ENCODE peak calls at places on chromosomes 7 and 10, in four cellular contexts. N is GM12878, I is HepG2, F is K562. U is an unnamed sample.

GRCh38 chr10:94363251-94363565 is 469 bp upstream of the NOC3L start:
- DNase-seq in N (no peak), I (no peak), F (no peak), U (no peak)

GRCh38 chr10:2145486-2145885 is 408.2 kb upstream of the ADARB2 start:
- DNase-seq in N (no peak), I (no peak), F (no peak), U (no peak)

GRCh38 chr10:100993986-100994708 is 5.5 kb upstream of the LZTS2 start:
- DNase-seq in N (no peak), I (no peak), F (no peak), U (peak)

GRCh38 chr7:93622036-93622714 is 47.7 kb upstream of the CALCR start:
- DNase-seq in N (no peak), I (peak), F (peak), U (peak)

GRCh38 chr10:123297175-123297574 is 143.0 kb downstream of the BUB3 start:
- DNase-seq in N (no peak), I (no peak), F (no peak), U (no peak)

GRCh38 chr10:110141185-110141584 is 66.2 kb upstream of the MXI1 start:
- DNase-seq in N (no peak), I (no peak), F (no peak), U (no peak)

GRCh38 chr7:16417958-16418357 is 3.4 kb downstream of the CRPPA start:
- DNase-seq in N (no peak), I (no peak), F (no peak), U (no peak)

GRCh38 chr7:16812542-16813231 is 7.9 kb upstream of the AGR2 start:
- DNase-seq in N (no peak), I (no peak), F (no peak), U (no peak)

GRCh38 chr7:121544726-121545125 is 148.6 kb upstream of the FAM3C start:
- DNase-seq in N (no peak), I (peak), F (no peak), U (no peak)

GRCh38 chr7:18541189-18541870 is 45.8 kb downstream of the HDAC9 start:
- DNase-seq in N (no peak), I (no peak), F (no peak), U (no peak)

GRCh38 chr10:66717221-66717981 is 208.4 kb upstream of the LRRTM3 start:
- DNase-seq in N (no peak), I (no peak), F (no peak), U (peak)

GRCh38 chr7:44750921-44751571 is 2.4 kb downstream of the ZMIZ2 start:
- DNase-seq in N (peak), I (no peak), F (peak), U (no peak)

GRCh38 chr10:125482108-125482507 is 200.9 kb downstream of the TEX36 start:
- DNase-seq in N (no peak), I (no peak), F (no peak), U (no peak)

GRCh38 chr7:8254667-8255066 is 7.3 kb downstream of the ICA1 start:
- DNase-seq in N (no peak), I (no peak), F (no peak), U (no peak)

GRCh38 chr7:49866910-49867309 is 93.5 kb downstream of the VWC2 start:
- DNase-seq in N (no peak), I (no peak), F (no peak), U (no peak)

GRCh38 chr7:131897016-131897789 is 340.8 kb upstream of the PODXL start:
- DNase-seq in N (no peak), I (no peak), F (no peak), U (peak)

GRCh38 chr10:101244321-101245050 is 15.2 kb upstream of the LBX1 start:
- DNase-seq in N (no peak), I (no peak), F (no peak), U (no peak)

GRCh38 chr7:7567898-7568531 is 1.3 kb downstream of the MIOS start:
- DNase-seq in N (no peak), I (no peak), F (no peak), U (no peak)

GRCh38 chr7:251446-252175 is 38.4 kb upstream of the FOXL3 start:
- DNase-seq in N (no peak), I (no peak), F (no peak), U (no peak)

GRCh38 chr7:38123494-38123893 is 54.6 kb upstream of the STARD3NL start:
- DNase-seq in N (no peak), I (no peak), F (no peak), U (no peak)

GRCh38 chr10:71494980-71495381 is 98.3 kb downstream of the CDH23 start:
- DNase-seq in N (peak), I (no peak), F (no peak), U (no peak)

GRCh38 chr10:49001402-49001801 is 61.8 kb upstream of the LRRC18 start:
- DNase-seq in N (no peak), I (peak), F (peak), U (peak)

GRCh38 chr10:13712799-13713581 is 126.2 kb downstream of the PRPF18 start:
- DNase-seq in N (peak), I (no peak), F (peak), U (no peak)

GRCh38 chr10:127228195-127228785 is 31.9 kb upstream of the INSYN2A start:
- DNase-seq in N (no peak), I (peak), F (no peak), U (no peak)

GRCh38 chr7:4683884-4684565 is 1.9 kb downstream of the FOXK1 start:
- DNase-seq in N (peak), I (peak), F (peak), U (no peak)

GRCh38 chr7:4681922-4682620 is at the start of gene FOXK1:
- DNase-seq in N (no peak), I (no peak), F (peak), U (peak)

GRCh38 chr7:4682621-4683042 is 537 bp downstream of the FOXK1 start:
- DNase-seq in N (no peak), I (no peak), F (peak), U (peak)

GRCh38 chr7:4684826-4685225 is 2.7 kb downstream of the FOXK1 start:
- DNase-seq in N (no peak), I (no peak), F (no peak), U (no peak)

DNA sequence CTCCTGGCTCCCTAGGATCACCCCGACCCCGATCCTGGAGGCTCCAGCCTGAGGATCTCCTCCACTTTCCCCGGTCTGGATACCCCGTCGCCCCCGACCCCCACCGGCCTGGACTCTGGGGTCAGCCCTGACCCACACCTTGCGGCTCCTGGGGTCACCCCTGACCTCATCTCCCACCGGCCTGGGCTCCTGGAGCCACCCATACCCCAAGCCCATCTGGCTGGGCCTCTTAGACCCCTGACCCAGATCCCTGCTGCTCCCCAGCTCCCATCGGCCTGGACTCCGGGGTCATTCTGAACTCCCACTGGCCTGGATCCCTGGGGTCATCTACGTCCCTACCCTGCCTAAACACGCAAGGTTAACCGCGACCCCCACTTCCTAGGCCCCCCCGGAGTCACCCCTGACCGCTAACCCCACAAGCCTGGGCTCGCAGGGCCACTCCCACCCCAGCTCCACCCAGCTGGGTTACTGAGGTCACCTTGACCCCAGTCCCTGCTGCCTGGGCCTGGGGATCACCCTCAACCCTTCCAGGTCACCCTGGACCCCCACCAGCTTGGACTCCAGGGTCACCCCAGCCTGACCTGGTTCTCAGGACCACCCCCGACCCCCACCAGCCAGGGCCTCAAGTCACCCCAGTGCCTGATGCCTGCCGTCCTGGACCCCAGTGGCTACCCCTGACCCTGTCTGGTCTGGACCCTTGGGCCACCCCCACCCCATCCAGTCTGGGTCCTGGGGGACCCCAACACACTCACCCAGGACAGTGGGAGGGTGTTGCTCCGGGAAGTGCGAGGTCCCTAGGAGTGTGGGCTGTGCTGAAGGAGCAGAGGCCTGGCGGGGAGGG is 1.2 kb downstream of the FOXK1 start:
- DNase-seq in N (no peak), I (no peak), F (peak), U (no peak)
- TF ChIP-seq TARDBP in N (no peak), I (no peak), F (no peak), U (no peak)

DNA sequence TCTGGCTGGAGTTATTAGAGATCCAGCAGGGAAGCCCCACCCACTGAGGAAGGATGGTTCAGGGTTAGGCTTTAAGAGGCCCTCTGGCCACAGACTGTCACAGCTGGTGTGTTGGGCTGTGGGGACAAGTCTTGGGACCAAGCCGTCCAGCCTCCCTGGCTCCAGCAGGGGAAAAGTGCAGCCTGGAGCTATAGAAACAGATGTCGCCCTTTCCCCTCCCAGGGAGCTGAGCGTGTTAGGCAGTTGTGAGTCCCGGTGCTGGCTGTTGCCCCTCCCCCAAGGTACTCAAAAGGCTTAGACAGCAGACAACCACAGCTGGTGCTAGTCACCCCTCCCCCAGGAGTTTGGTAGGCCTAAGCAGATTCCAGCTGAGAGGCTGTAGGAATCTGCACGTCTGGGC is 143.4 kb downstream of the TMEM168 start:
- DNase-seq in N (no peak), I (peak), F (no peak), U (no peak)
- TF ChIP-seq SP1 in N (no peak), I (no peak), F (no peak), U (no peak)

GRCh38 chr10:30219977-30220751 is 128.9 kb downstream of the MTPAP start:
- DNase-seq in N (no peak), I (peak), F (no peak), U (no peak)
- TF ChIP-seq TARDBP in N (no peak), I (peak), F (no peak), U (no peak)

DNA sequence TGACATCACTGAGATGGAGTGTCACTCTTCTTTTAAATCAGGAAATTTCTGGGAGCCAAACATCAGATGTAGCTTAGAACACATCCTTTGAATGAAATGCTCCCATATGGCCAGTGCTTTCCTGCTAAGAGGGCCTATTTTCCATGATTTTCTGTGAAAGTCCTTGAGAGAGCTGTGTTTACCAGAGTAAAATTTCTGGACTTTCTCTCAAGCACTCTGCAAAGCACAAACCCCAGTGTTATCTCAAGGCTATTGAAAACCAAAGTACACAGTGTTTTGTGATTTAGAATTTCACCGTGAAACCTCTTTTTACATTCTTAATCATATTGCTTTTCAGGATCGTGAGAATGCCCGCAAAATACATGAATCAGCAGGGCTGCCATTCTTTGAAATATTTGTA is 54.0 kb downstream of the PAPSS2 start:
- DNase-seq in N (no peak), I (no peak), F (no peak), U (no peak)
- TF ChIP-seq SP1 in N (no peak), I (no peak), F (no peak), U (no peak)

GRCh38 chr7:4091767-4092166 is 590.3 kb upstream of the FOXK1 start:
- DNase-seq in N (no peak), I (no peak), F (no peak), U (no peak)
- TF ChIP-seq TARDBP in N (no peak), I (no peak), F (no peak), U (no peak)

GRCh38 chr7:143236408-143236990 is 14.7 kb downstream of the TAS2R40 start:
- DNase-seq in N (no peak), I (no peak), F (no peak), U (no peak)
- TF ChIP-seq SP1 in N (no peak), I (no peak), F (no peak), U (no peak)

GRCh38 chr7:32516551-32517082 is 21.3 kb downstream of the AVL9 start:
- DNase-seq in N (no peak), I (no peak), F (no peak), U (no peak)
- TF ChIP-seq TARDBP in N (no peak), I (no peak), F (no peak), U (no peak)

GRCh38 chr7:106111671-106112117 is 418 bp downstream of the SYPL1 start:
- DNase-seq in N (no peak), I (peak), F (peak), U (peak)
- TF ChIP-seq SP1 in N (no peak), I (no peak), F (no peak), U (no peak)

DNA sequence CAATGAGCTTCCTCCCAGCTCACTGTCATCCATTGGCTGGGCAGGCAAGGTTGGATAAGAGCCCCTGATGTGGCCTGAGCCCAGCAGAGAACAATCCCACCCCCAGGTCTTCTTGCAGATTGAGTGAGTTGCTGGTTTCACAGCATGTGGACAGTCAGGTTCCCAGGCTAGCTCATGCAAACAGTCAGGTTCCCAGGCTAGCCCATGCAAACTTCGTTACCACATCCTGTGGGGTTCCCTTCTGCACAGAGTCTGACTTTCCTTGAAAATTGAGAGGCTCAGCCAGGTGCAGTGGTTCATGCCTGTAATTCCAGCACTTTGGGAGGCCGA is 67.1 kb downstream of the TMEM130 start:
- DNase-seq in N (peak), I (no peak), F (no peak), U (no peak)
- TF ChIP-seq TARDBP in N (no peak), I (no peak), F (no peak), U (no peak)

GRCh38 chr7:153354071-153354470 is 594.5 kb downstream of the ACTR3B start:
- DNase-seq in N (no peak), I (no peak), F (no peak), U (no peak)
- TF ChIP-seq SP1 in N (no peak), I (no peak), F (no peak), U (no peak)

U was measured in HEK293T.